ENCODE peak calls at places on chromosomes 16 and 17, in five cellular contexts. One of them, this sample, is unnamed. For H3K36me3 and H3K27me3, the result is how much of the 10 kb centered on the place peaks cover.

GRCh38 chr17:64641499-64641898 is 20.6 kb downstream of the SMURF2 start:
- DNase-seq in lower lobe of right lung: no peak
- DNase-seq in neural progenitor cell: no peak
- DNase-seq in IMR-90: peak
- DNase-seq in upper lobe of left lung: no peak
- DNase-seq in this sample: peak

GRCh38 chr17:5241861-5242671 is 7.4 kb upstream of the SCIMP start:
- DNase-seq in lower lobe of right lung: no peak
- DNase-seq in neural progenitor cell: no peak
- DNase-seq in IMR-90: no peak
- DNase-seq in upper lobe of left lung: no peak
- DNase-seq in this sample: no peak

GRCh38 chr17:56319531-56319930 is 166.3 kb downstream of the ANKFN1 start:
- DNase-seq in lower lobe of right lung: no peak
- DNase-seq in neural progenitor cell: peak
- DNase-seq in IMR-90: peak
- DNase-seq in upper lobe of left lung: no peak
- DNase-seq in this sample: no peak

GRCh38 chr17:1039511-1040215 is 42.7 kb downstream of the TIMM22 start:
- DNase-seq in lower lobe of right lung: peak
- DNase-seq in neural progenitor cell: no peak
- DNase-seq in IMR-90: no peak
- DNase-seq in upper lobe of left lung: peak
- DNase-seq in this sample: no peak

GRCh38 chr17:72158895-72159885 is 38.4 kb downstream of the SOX9 start:
- DNase-seq in lower lobe of right lung: no peak
- DNase-seq in neural progenitor cell: no peak
- DNase-seq in IMR-90: peak
- DNase-seq in upper lobe of left lung: no peak
- DNase-seq in this sample: peak

GRCh38 chr16:7866144-7866543 is 533.5 kb downstream of the RBFOX1 start:
- DNase-seq in lower lobe of right lung: no peak
- DNase-seq in neural progenitor cell: no peak
- DNase-seq in IMR-90: no peak
- DNase-seq in upper lobe of left lung: no peak
- DNase-seq in this sample: no peak

GRCh38 chr16:56780646-56781045 is 50.7 kb downstream of the NUP93 start:
- DNase-seq in lower lobe of right lung: no peak
- DNase-seq in neural progenitor cell: no peak
- DNase-seq in IMR-90: no peak
- DNase-seq in upper lobe of left lung: no peak
- DNase-seq in this sample: no peak

GRCh38 chr16:57660715-57661463 is 7.2 kb upstream of the ADGRG3 start:
- DNase-seq in lower lobe of right lung: no peak
- DNase-seq in neural progenitor cell: no peak
- DNase-seq in IMR-90: no peak
- DNase-seq in upper lobe of left lung: no peak
- DNase-seq in this sample: no peak

DNA sequence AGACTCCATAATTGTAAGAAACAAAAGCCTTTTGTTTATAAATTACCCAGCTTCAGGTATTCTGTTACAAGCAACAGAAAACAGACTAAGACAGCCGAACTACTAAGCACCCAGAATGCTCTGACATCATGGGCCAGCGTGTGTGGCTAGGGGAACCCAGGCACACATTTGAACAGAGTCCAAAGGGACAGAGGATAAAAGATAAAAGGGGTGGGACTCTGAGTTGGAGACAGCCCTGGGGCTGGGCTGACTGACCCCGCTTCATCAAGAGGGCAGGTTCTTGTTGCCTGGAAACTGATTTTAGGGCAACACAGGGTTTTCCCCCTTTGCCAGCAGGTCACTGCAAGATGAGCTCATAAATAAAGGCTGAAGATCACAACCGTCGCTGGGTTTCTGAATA is 30.5 kb upstream of the ZNF287 start:
- DNase-seq in lower lobe of right lung: no peak
- DNase-seq in neural progenitor cell: no peak
- DNase-seq in IMR-90: no peak
- DNase-seq in upper lobe of left lung: no peak
- DNase-seq in this sample: no peak
- H3K4me3 ChIP-seq in lower lobe of right lung: no peak
- H3K4me3 ChIP-seq in neural progenitor cell: no peak
- H3K4me3 ChIP-seq in IMR-90: no peak
- H3K4me3 ChIP-seq in upper lobe of left lung: no peak
- H3K4me3 ChIP-seq in this sample: no peak

GRCh38 chr17:78828470-78829185 is 12.0 kb downstream of the USP36 start:
- DNase-seq in lower lobe of right lung: no peak
- DNase-seq in neural progenitor cell: peak
- DNase-seq in IMR-90: peak
- DNase-seq in upper lobe of left lung: no peak
- DNase-seq in this sample: peak
- H3K36me3 ChIP-seq in lower lobe of right lung: half or more
- H3K36me3 ChIP-seq in neural progenitor cell: under half
- H3K36me3 ChIP-seq in IMR-90: half or more
- H3K36me3 ChIP-seq in upper lobe of left lung: half or more
- H3K36me3 ChIP-seq in this sample: half or more

GRCh38 chr16:88526906-88527185 is 43.4 kb upstream of the ZC3H18 start:
- DNase-seq in lower lobe of right lung: no peak
- DNase-seq in neural progenitor cell: no peak
- DNase-seq in IMR-90: no peak
- DNase-seq in upper lobe of left lung: no peak
- DNase-seq in this sample: no peak
- H3K27me3 ChIP-seq in lower lobe of right lung: under half
- H3K27me3 ChIP-seq in neural progenitor cell: under half
- H3K27me3 ChIP-seq in IMR-90: under half
- H3K27me3 ChIP-seq in upper lobe of left lung: under half
- H3K27me3 ChIP-seq in this sample: under half

GRCh38 chr16:20897897-20898296 is 2.3 kb downstream of the DCUN1D3 start:
- DNase-seq in lower lobe of right lung: no peak
- DNase-seq in neural progenitor cell: no peak
- DNase-seq in IMR-90: peak
- DNase-seq in upper lobe of left lung: no peak
- DNase-seq in this sample: no peak
- H3K4me3 ChIP-seq in lower lobe of right lung: no peak
- H3K4me3 ChIP-seq in neural progenitor cell: peak
- H3K4me3 ChIP-seq in IMR-90: no peak
- H3K4me3 ChIP-seq in upper lobe of left lung: no peak
- H3K4me3 ChIP-seq in this sample: no peak

GRCh38 chr16:54210437-54211081 is 76.0 kb downstream of the IRX3 start:
- DNase-seq in lower lobe of right lung: no peak
- DNase-seq in neural progenitor cell: no peak
- DNase-seq in IMR-90: no peak
- DNase-seq in upper lobe of left lung: no peak
- DNase-seq in this sample: no peak

GRCh38 chr16:54216268-54217187 is 70.1 kb downstream of the IRX3 start:
- DNase-seq in lower lobe of right lung: no peak
- DNase-seq in neural progenitor cell: no peak
- DNase-seq in IMR-90: no peak
- DNase-seq in upper lobe of left lung: no peak
- DNase-seq in this sample: no peak

GRCh38 chr16:54208262-54208661 is 78.3 kb downstream of the IRX3 start:
- DNase-seq in lower lobe of right lung: no peak
- DNase-seq in neural progenitor cell: peak
- DNase-seq in IMR-90: no peak
- DNase-seq in upper lobe of left lung: no peak
- DNase-seq in this sample: peak

GRCh38 chr16:54212893-54213292 is 73.7 kb downstream of the IRX3 start:
- DNase-seq in lower lobe of right lung: no peak
- DNase-seq in neural progenitor cell: no peak
- DNase-seq in IMR-90: no peak
- DNase-seq in upper lobe of left lung: no peak
- DNase-seq in this sample: peak

DNA sequence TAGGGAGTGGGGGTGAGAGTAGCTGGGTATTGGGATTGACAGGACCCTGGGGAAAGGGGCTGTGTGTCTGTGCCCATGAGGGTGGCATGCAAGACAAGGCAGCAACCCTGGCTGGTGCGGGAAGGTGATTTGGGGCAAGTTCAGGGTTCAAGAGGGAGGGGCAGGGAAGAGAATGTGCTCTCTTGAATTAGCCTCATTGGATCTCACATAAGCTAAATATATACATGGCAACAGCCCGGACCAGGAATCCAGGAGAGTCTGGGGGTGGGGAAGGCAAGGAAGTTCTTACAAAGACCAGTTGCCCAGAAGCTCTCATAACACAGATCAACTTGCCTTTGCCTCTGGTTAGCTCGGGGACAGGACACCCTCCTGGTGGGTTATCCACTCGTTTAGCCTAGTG is 73.3 kb downstream of the IRX3 start:
- DNase-seq in lower lobe of right lung: no peak
- DNase-seq in neural progenitor cell: no peak
- DNase-seq in IMR-90: no peak
- DNase-seq in upper lobe of left lung: no peak
- DNase-seq in this sample: no peak
- H3K36me3 ChIP-seq in lower lobe of right lung: under half
- H3K36me3 ChIP-seq in neural progenitor cell: under half
- H3K36me3 ChIP-seq in IMR-90: under half
- H3K36me3 ChIP-seq in upper lobe of left lung: under half
- H3K36me3 ChIP-seq in this sample: under half